ENCODE peak calls at places on chromosomes 12 and 14, in five cellular contexts. One of them, this sample, is unnamed.

GRCh38 chr12:52187206-52187605 is 4.6 kb downstream of the KRT80 start:
- DNase-seq in NCI-H2029 treated with DMSO at 0.1 percent for 48 hours: no peak
- DNase-seq in GM04504: no peak
- DNase-seq in fibroblast of lung: no peak
- DNase-seq in A172: no peak
- DNase-seq in this sample: no peak

GRCh38 chr12:76548222-76548837 is 11.2 kb downstream of the OSBPL8 start:
- DNase-seq in NCI-H2029 treated with DMSO at 0.1 percent for 48 hours: no peak
- DNase-seq in GM04504: no peak
- DNase-seq in fibroblast of lung: no peak
- DNase-seq in A172: no peak
- DNase-seq in this sample: no peak

GRCh38 chr12:29148065-29148957 is 767 bp upstream of the FAR2 start:
- DNase-seq in NCI-H2029 treated with DMSO at 0.1 percent for 48 hours: no peak
- DNase-seq in GM04504: no peak
- DNase-seq in fibroblast of lung: peak
- DNase-seq in A172: peak
- DNase-seq in this sample: peak

GRCh38 chr12:47507221-47507620 is 198.6 kb downstream of the RPAP3 start:
- DNase-seq in NCI-H2029 treated with DMSO at 0.1 percent for 48 hours: no peak
- DNase-seq in GM04504: no peak
- DNase-seq in fibroblast of lung: no peak
- DNase-seq in A172: no peak
- DNase-seq in this sample: no peak

GRCh38 chr12:103924761-103925641 is 5.2 kb upstream of the HSP90B1 start:
- DNase-seq in NCI-H2029 treated with DMSO at 0.1 percent for 48 hours: peak
- DNase-seq in GM04504: peak
- DNase-seq in fibroblast of lung: peak
- DNase-seq in A172: peak
- DNase-seq in this sample: no peak

GRCh38 chr12:103495158-103495782 is 498 bp downstream of the C12orf42 start:
- DNase-seq in NCI-H2029 treated with DMSO at 0.1 percent for 48 hours: peak
- DNase-seq in GM04504: no peak
- DNase-seq in fibroblast of lung: no peak
- DNase-seq in A172: no peak
- DNase-seq in this sample: no peak

GRCh38 chr12:46198913-46199312 is 69.9 kb downstream of the SLC38A1 start:
- DNase-seq in NCI-H2029 treated with DMSO at 0.1 percent for 48 hours: no peak
- DNase-seq in GM04504: no peak
- DNase-seq in fibroblast of lung: no peak
- DNase-seq in A172: no peak
- DNase-seq in this sample: no peak

GRCh38 chr12:4286771-4287317 is 13.3 kb downstream of the CCND2 start:
- DNase-seq in NCI-H2029 treated with DMSO at 0.1 percent for 48 hours: no peak
- DNase-seq in GM04504: no peak
- DNase-seq in fibroblast of lung: no peak
- DNase-seq in A172: no peak
- DNase-seq in this sample: no peak

GRCh38 chr12:116718578-116719454 is 19.1 kb downstream of the SPRING1 start:
- DNase-seq in NCI-H2029 treated with DMSO at 0.1 percent for 48 hours: peak
- DNase-seq in GM04504: no peak
- DNase-seq in fibroblast of lung: peak
- DNase-seq in A172: peak
- DNase-seq in this sample: no peak

GRCh38 chr14:101889898-101890297 is 74.5 kb upstream of the DYNC1H1 start:
- DNase-seq in NCI-H2029 treated with DMSO at 0.1 percent for 48 hours: no peak
- DNase-seq in GM04504: peak
- DNase-seq in fibroblast of lung: peak
- DNase-seq in A172: no peak
- DNase-seq in this sample: no peak

GRCh38 chr14:103828315-103828967 is 18.9 kb downstream of the PPP1R13B start:
- DNase-seq in NCI-H2029 treated with DMSO at 0.1 percent for 48 hours: no peak
- DNase-seq in GM04504: no peak
- DNase-seq in fibroblast of lung: no peak
- DNase-seq in A172: no peak
- DNase-seq in this sample: no peak

GRCh38 chr12:12546314-12546772 is 16.3 kb downstream of the DUSP16 start:
- DNase-seq in NCI-H2029 treated with DMSO at 0.1 percent for 48 hours: no peak
- DNase-seq in GM04504: no peak
- DNase-seq in fibroblast of lung: no peak
- DNase-seq in A172: no peak
- DNase-seq in this sample: no peak

GRCh38 chr14:69360438-69361108 is 37.5 kb downstream of the ERH start:
- DNase-seq in NCI-H2029 treated with DMSO at 0.1 percent for 48 hours: no peak
- DNase-seq in GM04504: no peak
- DNase-seq in fibroblast of lung: no peak
- DNase-seq in A172: no peak
- DNase-seq in this sample: no peak

GRCh38 chr12:57389033-57389432 is 41.8 kb downstream of the R3HDM2 start:
- DNase-seq in NCI-H2029 treated with DMSO at 0.1 percent for 48 hours: no peak
- DNase-seq in GM04504: peak
- DNase-seq in fibroblast of lung: peak
- DNase-seq in A172: peak
- DNase-seq in this sample: no peak

GRCh38 chr14:59997496-59997895 is 77.6 kb downstream of the LRRC9 start:
- DNase-seq in NCI-H2029 treated with DMSO at 0.1 percent for 48 hours: peak
- DNase-seq in GM04504: no peak
- DNase-seq in fibroblast of lung: peak
- DNase-seq in A172: no peak
- DNase-seq in this sample: no peak

GRCh38 chr12:124039276-124039675 is 66.3 kb downstream of the ZNF664 start:
- DNase-seq in NCI-H2029 treated with DMSO at 0.1 percent for 48 hours: no peak
- DNase-seq in GM04504: no peak
- DNase-seq in fibroblast of lung: peak
- DNase-seq in A172: peak
- DNase-seq in this sample: no peak

GRCh38 chr12:92973614-92974013 is 44.5 kb upstream of the EEA1 start:
- DNase-seq in NCI-H2029 treated with DMSO at 0.1 percent for 48 hours: no peak
- DNase-seq in GM04504: peak
- DNase-seq in fibroblast of lung: peak
- DNase-seq in A172: no peak
- DNase-seq in this sample: no peak

This sample was measured in erythroblast.